ENCODE peak calls at places on chromosomes 13 and 19, in four cellular contexts. V is effector memory CD4-positive, alpha-beta T cell; I is HTR-8/SVneo; S is transverse colon. G is an unnamed sample.

GRCh38 chr19:14674764-14675163 is at the start of gene ADGRE3:
- DNase-seq in V (no peak), S (no peak), I (no peak), G (no peak)

GRCh38 chr13:19587635-19588300 is 26.4 kb upstream of the TPTE2 start:
- DNase-seq in V (no peak), I (no peak), S (no peak), G (peak)

GRCh38 chr13:42478531-42479156 is 95.3 kb upstream of the TNFSF11 start:
- DNase-seq in S (no peak), V (no peak), I (peak), G (peak)

GRCh38 chr19:870963-871401 is 11.5 kb downstream of the CFD start:
- DNase-seq in S (no peak), V (no peak), I (no peak), G (no peak)

GRCh38 chr13:23820530-23820929 is 68.7 kb downstream of the MIPEP start:
- DNase-seq in I (no peak), S (no peak), V (no peak), G (no peak)

GRCh38 chr19:43532571-43532961 is 422 bp upstream of the ZNF575 start:
- DNase-seq in I (no peak), S (peak), V (peak), G (peak)

GRCh38 chr13:27997904-27998522 is 9.5 kb upstream of the URAD start:
- DNase-seq in V (no peak), I (no peak), S (peak), G (peak)

GRCh38 chr13:47499358-47500150 is 501.5 kb downstream of the SUCLA2 start:
- DNase-seq in I (no peak), V (no peak), S (no peak), G (no peak)

GRCh38 chr19:7545904-7546303 is 10.4 kb downstream of the PNPLA6 start:
- DNase-seq in I (no peak), V (no peak), S (no peak), G (no peak)

GRCh38 chr19:35846038-35846668 is 6.2 kb downstream of the NPHS1 start:
- DNase-seq in I (no peak), V (no peak), S (no peak), G (no peak)

GRCh38 chr13:74134226-74134776 is at the start of gene KLF12:
- DNase-seq in I (peak), V (peak), S (peak), G (peak)

GRCh38 chr19:12669272-12670158 is 2.9 kb downstream of the WDR83 start:
- DNase-seq in V (peak), I (peak), S (peak), G (peak)

GRCh38 chr19:57063070-57063469 is 56.7 kb upstream of the USP29 start:
- DNase-seq in S (no peak), V (no peak), I (no peak), G (no peak)

GRCh38 chr19:31725051-31725450 is 375.8 kb upstream of the TSHZ3 start:
- DNase-seq in I (no peak), V (no peak), S (no peak), G (no peak)

GRCh38 chr19:47013041-47013517 is 6.6 kb upstream of the NPAS1 start:
- DNase-seq in I (peak), S (peak), V (peak), G (peak)

GRCh38 chr13:33229446-33230177 is 55.9 kb downstream of the STARD13 start:
- DNase-seq in V (no peak), I (no peak), S (no peak), G (peak)

GRCh38 chr19:28636706-28637105 is 576.2 kb downstream of the UQCRFS1 start:
- DNase-seq in V (no peak), I (no peak), S (no peak), G (no peak)

GRCh38 chr19:14582894-14583340 is at the start of gene CLEC17A:
- DNase-seq in V (no peak), I (no peak), S (no peak), G (no peak)

GRCh38 chr19:4559569-4559968 is at the start of gene SEMA6B:
- DNase-seq in S (no peak), I (no peak), V (no peak), G (no peak)

GRCh38 chr13:45833242-45833641 is 18.3 kb downstream of the SIAH3 start:
- DNase-seq in I (no peak), V (no peak), S (no peak), G (no peak)

GRCh38 chr13:113187263-113187669 is 21.2 kb downstream of the PCID2 start:
- DNase-seq in V (no peak), I (peak), S (peak), G (no peak)

GRCh38 chr19:33905937-33906577 is 109.4 kb downstream of the KCTD15 start:
- DNase-seq in I (no peak), S (peak), V (no peak), G (no peak)

GRCh38 chr19:12967907-12968306 is 1.5 kb upstream of the DAND5 start:
- DNase-seq in V (no peak), I (no peak), S (no peak), G (no peak)

GRCh38 chr13:46953331-46953730 is 56.5 kb upstream of the HTR2A start:
- DNase-seq in V (no peak), S (no peak), I (no peak), G (no peak)

GRCh38 chr13:45162821-45163220 is 38.0 kb downstream of the KCTD4 start:
- DNase-seq in V (no peak), I (peak), S (no peak), G (no peak)

GRCh38 chr19:35955881-35956634 is 19.9 kb downstream of the LRFN3 start:
- DNase-seq in V (no peak), I (no peak), S (no peak), G (no peak)

GRCh38 chr13:47126432-47126831 is 229.6 kb upstream of the HTR2A start:
- DNase-seq in V (no peak), S (no peak), I (no peak), G (no peak)